ENCODE peak calls at places on chromosomes 3 and 15, in six cellular contexts. G, R, L, O, B and M are unnamed samples.

GRCh38 chr3:86988986-86989385 is 2.0 kb downstream of the VGLL3 start:
- DNase-seq in G (no peak), L (no peak), R (no peak), O (no peak), B (no peak), M (no peak)

GRCh38 chr3:15858547-15859506 is 61.0 kb upstream of the ANKRD28 start:
- DNase-seq in L (no peak), G (peak; percentile 80), R (no peak), B (peak; percentile 39), O (peak; percentile 15), M (peak; percentile 21)

GRCh38 chr15:101023501-101024110 is 104.4 kb downstream of the LRRK1 start:
- DNase-seq in B (no peak), R (no peak), L (no peak), O (no peak), G (peak; percentile 5), M (no peak)

GRCh38 chr3:123068227-123069020 is 1.6 kb downstream of the PDIA5 start:
- DNase-seq in O (no peak), G (no peak), B (no peak), R (no peak), L (no peak), M (no peak)

GRCh38 chr15:63843901-63844317 is 10.2 kb upstream of the HERC1 start:
- DNase-seq in L (no peak), R (no peak), B (no peak), G (no peak), O (no peak), M (no peak)

GRCh38 chr3:179236676-179237301 is 14.1 kb downstream of the KCNMB3 start:
- DNase-seq in O (no peak), R (no peak), B (no peak), L (no peak), G (no peak), M (no peak)

GRCh38 chr3:77816470-77816869 is 776.6 kb downstream of the ROBO2 start:
- DNase-seq in B (no peak), R (no peak), L (no peak), G (no peak), O (no peak), M (no peak)

GRCh38 chr3:45884368-45885201 is 1.8 kb upstream of the CCR9 start:
- DNase-seq in G (no peak), O (no peak), B (no peak), R (no peak), L (no peak), M (peak; percentile 69)

GRCh38 chr3:12155833-12156232 is 2.9 kb downstream of the TIMP4 start:
- DNase-seq in R (no peak), L (no peak), B (no peak), G (no peak), O (no peak), M (no peak)

GRCh38 chr3:95721938-95722337 is 1092.5 kb upstream of the EPHA6 start:
- DNase-seq in L (no peak), O (no peak), R (no peak), B (no peak), G (no peak), M (no peak)

GRCh38 chr15:30046414-30046813 is 36.3 kb upstream of the GOLGA8J start:
- DNase-seq in O (no peak), L (no peak), G (no peak), R (no peak), B (no peak), M (no peak)

GRCh38 chr3:142888484-142889262 is at the start of gene PCOLCE2:
- DNase-seq in G (peak; percentile 8), O (no peak), B (no peak), L (no peak), R (no peak), M (no peak)

GRCh38 chr3:172065967-172066762 is 26.8 kb downstream of the FNDC3B start:
- DNase-seq in O (no peak), R (no peak), B (no peak), G (no peak), L (no peak), M (no peak)

GRCh38 chr3:126378341-126378751 is 16.4 kb upstream of the CFAP100 start:
- DNase-seq in B (no peak), G (no peak), L (no peak), R (no peak), O (no peak), M (no peak)